ENCODE peak calls at places on chromosome 2, in seven cellular contexts. One of them, this sample, is unnamed. For H3K4me1, the result is how much of the 10 kb centered on the place peaks cover.

GRCh38 chr2:152564754-152565551 is 152.3 kb downstream of the PRPF40A start:
- DNase-seq in adrenal gland: no peak
- DNase-seq in astrocyte: no peak
- DNase-seq in GM23338: no peak
- DNase-seq in OCI-LY7: no peak
- DNase-seq in breast epithelium: no peak
- DNase-seq in psoas muscle: no peak
- DNase-seq in this sample: no peak

GRCh38 chr2:224574423-224575084 is 10.6 kb downstream of the CUL3 start:
- DNase-seq in breast epithelium: no peak
- DNase-seq in astrocyte: no peak
- DNase-seq in psoas muscle: no peak
- DNase-seq in OCI-LY7: peak
- DNase-seq in adrenal gland: no peak
- DNase-seq in GM23338: peak
- DNase-seq in this sample: no peak

GRCh38 chr2:10493636-10494281 is 45.6 kb upstream of the ODC1 start:
- DNase-seq in breast epithelium: peak
- DNase-seq in OCI-LY7: peak
- DNase-seq in psoas muscle: no peak
- DNase-seq in adrenal gland: no peak
- DNase-seq in GM23338: no peak
- DNase-seq in astrocyte: peak
- DNase-seq in this sample: no peak

GRCh38 chr2:215699018-215699417 is 263.1 kb upstream of the FN1 start:
- DNase-seq in astrocyte: no peak
- DNase-seq in adrenal gland: no peak
- DNase-seq in breast epithelium: no peak
- DNase-seq in OCI-LY7: no peak
- DNase-seq in GM23338: no peak
- DNase-seq in psoas muscle: no peak
- DNase-seq in this sample: no peak

GRCh38 chr2:67448648-67449047 is 51.5 kb downstream of the ETAA1 start:
- DNase-seq in GM23338: no peak
- DNase-seq in adrenal gland: peak
- DNase-seq in breast epithelium: no peak
- DNase-seq in astrocyte: no peak
- DNase-seq in OCI-LY7: no peak
- DNase-seq in psoas muscle: no peak
- DNase-seq in this sample: no peak

GRCh38 chr2:37877457-37878315 is 47.4 kb upstream of the RMDN2 start:
- DNase-seq in OCI-LY7: peak
- DNase-seq in breast epithelium: no peak
- DNase-seq in psoas muscle: no peak
- DNase-seq in GM23338: peak
- DNase-seq in astrocyte: peak
- DNase-seq in adrenal gland: peak
- DNase-seq in this sample: no peak

GRCh38 chr2:197307236-197307932 is 3.2 kb downstream of the ANKRD44 start:
- DNase-seq in psoas muscle: no peak
- DNase-seq in astrocyte: no peak
- DNase-seq in GM23338: no peak
- DNase-seq in adrenal gland: no peak
- DNase-seq in OCI-LY7: peak
- DNase-seq in breast epithelium: no peak
- DNase-seq in this sample: no peak

GRCh38 chr2:200383380-200384110 is 77.1 kb downstream of the SPATS2L start:
- DNase-seq in psoas muscle: no peak
- DNase-seq in astrocyte: peak
- DNase-seq in OCI-LY7: peak
- DNase-seq in adrenal gland: peak
- DNase-seq in breast epithelium: no peak
- DNase-seq in GM23338: peak
- DNase-seq in this sample: no peak

GRCh38 chr2:185745864-185746859 is 7.6 kb downstream of the FSIP2 start:
- DNase-seq in OCI-LY7: no peak
- DNase-seq in psoas muscle: no peak
- DNase-seq in astrocyte: no peak
- DNase-seq in adrenal gland: no peak
- DNase-seq in GM23338: no peak
- DNase-seq in breast epithelium: no peak
- DNase-seq in this sample: no peak

GRCh38 chr2:146853741-146854444 is 990.9 kb upstream of the ACVR2A start:
- DNase-seq in psoas muscle: no peak
- DNase-seq in GM23338: peak
- DNase-seq in astrocyte: peak
- DNase-seq in breast epithelium: no peak
- DNase-seq in adrenal gland: no peak
- DNase-seq in OCI-LY7: no peak
- DNase-seq in this sample: no peak

GRCh38 chr2:75100011-75100680 is 99.2 kb downstream of the TACR1 start:
- DNase-seq in OCI-LY7: no peak
- DNase-seq in adrenal gland: no peak
- DNase-seq in breast epithelium: no peak
- DNase-seq in psoas muscle: no peak
- DNase-seq in astrocyte: peak
- DNase-seq in GM23338: no peak
- DNase-seq in this sample: no peak

GRCh38 chr2:202510911-202511310 is 123.9 kb upstream of the FAM117B start:
- DNase-seq in OCI-LY7: no peak
- DNase-seq in adrenal gland: no peak
- DNase-seq in psoas muscle: no peak
- DNase-seq in astrocyte: peak
- DNase-seq in GM23338: no peak
- DNase-seq in breast epithelium: no peak
- DNase-seq in this sample: no peak

GRCh38 chr2:231212329-231212845 is 14.0 kb downstream of the ARMC9 start:
- DNase-seq in astrocyte: peak
- DNase-seq in adrenal gland: no peak
- DNase-seq in psoas muscle: no peak
- DNase-seq in breast epithelium: no peak
- DNase-seq in GM23338: no peak
- DNase-seq in OCI-LY7: no peak
- DNase-seq in this sample: no peak

GRCh38 chr2:235644191-235644590 is 150.3 kb downstream of the AGAP1 start:
- DNase-seq in astrocyte: no peak
- DNase-seq in GM23338: no peak
- DNase-seq in breast epithelium: no peak
- DNase-seq in OCI-LY7: no peak
- DNase-seq in adrenal gland: no peak
- DNase-seq in psoas muscle: no peak
- DNase-seq in this sample: no peak

GRCh38 chr2:106108351-106108750 is 85.8 kb downstream of the UXS1 start:
- DNase-seq in GM23338: no peak
- DNase-seq in OCI-LY7: peak
- DNase-seq in psoas muscle: no peak
- DNase-seq in astrocyte: no peak
- DNase-seq in breast epithelium: no peak
- DNase-seq in adrenal gland: no peak
- DNase-seq in this sample: no peak

GRCh38 chr2:26710174-26710573 is 17.7 kb downstream of the KCNK3 start:
- DNase-seq in OCI-LY7: no peak
- DNase-seq in breast epithelium: no peak
- DNase-seq in GM23338: no peak
- DNase-seq in adrenal gland: no peak
- DNase-seq in astrocyte: no peak
- DNase-seq in psoas muscle: no peak
- DNase-seq in this sample: no peak
- H3K4me1 ChIP-seq in OCI-LY7: under half
- H3K4me1 ChIP-seq in breast epithelium: under half
- H3K4me1 ChIP-seq in GM23338: under half
- H3K4me1 ChIP-seq in adrenal gland: half or more
- H3K4me1 ChIP-seq in astrocyte: under half
- H3K4me1 ChIP-seq in psoas muscle: under half
- H3K4me1 ChIP-seq in this sample: half or more

DNA sequence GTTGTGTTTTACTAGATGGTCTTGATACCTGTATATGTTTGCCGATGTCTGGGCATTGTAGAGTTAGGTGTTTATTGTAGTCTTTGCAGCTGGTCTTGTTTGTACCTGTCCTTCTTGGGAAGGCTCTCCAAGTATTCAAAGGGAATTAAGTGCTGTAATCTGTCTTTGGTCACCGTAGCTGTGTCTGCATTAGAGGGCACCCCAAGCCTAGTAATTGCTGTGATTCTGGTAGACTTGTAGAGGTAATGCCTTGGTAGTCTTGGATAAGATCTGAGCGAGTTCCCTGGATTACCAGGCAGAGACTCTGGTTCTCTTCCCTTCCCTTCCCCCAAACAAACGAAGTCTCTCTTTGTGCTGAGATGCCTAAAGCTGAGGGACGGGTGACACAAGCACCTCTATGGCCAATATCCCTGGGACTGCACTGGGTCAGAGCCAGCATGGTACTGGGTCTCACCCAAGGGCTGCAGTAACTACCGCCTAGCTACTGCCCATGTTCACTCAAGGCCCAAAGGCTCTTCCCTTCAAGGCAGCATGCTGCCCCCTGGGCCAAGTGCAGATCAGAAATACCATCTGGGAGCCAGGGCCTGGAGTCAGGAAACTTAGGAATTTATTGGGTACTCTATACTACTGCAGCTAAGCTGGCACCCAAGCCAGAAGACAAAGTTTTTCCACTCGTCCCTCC is 27.1 kb downstream of the STPG4 start:
- DNase-seq in GM23338: peak
- DNase-seq in breast epithelium: no peak
- DNase-seq in OCI-LY7: no peak
- DNase-seq in astrocyte: no peak
- DNase-seq in psoas muscle: no peak
- DNase-seq in adrenal gland: no peak
- DNase-seq in this sample: no peak
- TF ChIP-seq CTCF in GM23338: peak
- TF ChIP-seq CTCF in breast epithelium: no peak
- TF ChIP-seq CTCF in OCI-LY7: peak
- TF ChIP-seq CTCF in astrocyte: no peak
- TF ChIP-seq CTCF in psoas muscle: no peak
- TF ChIP-seq CTCF in adrenal gland: no peak
- TF ChIP-seq CTCF in this sample: no peak

GRCh38 chr2:109098921-109099273 is 30.1 kb upstream of the SH3RF3 start:
- DNase-seq in astrocyte: no peak
- DNase-seq in breast epithelium: no peak
- DNase-seq in psoas muscle: no peak
- DNase-seq in adrenal gland: no peak
- DNase-seq in GM23338: no peak
- DNase-seq in OCI-LY7: no peak
- DNase-seq in this sample: no peak
- H3K27ac ChIP-seq in astrocyte: no peak
- H3K27ac ChIP-seq in breast epithelium: no peak
- H3K27ac ChIP-seq in psoas muscle: no peak
- H3K27ac ChIP-seq in adrenal gland: no peak
- H3K27ac ChIP-seq in GM23338: no peak
- H3K27ac ChIP-seq in OCI-LY7: no peak
- H3K27ac ChIP-seq in this sample: no peak

GRCh38 chr2:46309052-46309953 is 12.1 kb downstream of the EPAS1 start:
- DNase-seq in breast epithelium: no peak
- DNase-seq in GM23338: no peak
- DNase-seq in OCI-LY7: no peak
- DNase-seq in psoas muscle: no peak
- DNase-seq in adrenal gland: no peak
- DNase-seq in astrocyte: no peak
- DNase-seq in this sample: no peak

GRCh38 chr2:46314065-46314835 is 17.0 kb downstream of the EPAS1 start:
- DNase-seq in OCI-LY7: no peak
- DNase-seq in astrocyte: no peak
- DNase-seq in GM23338: no peak
- DNase-seq in breast epithelium: no peak
- DNase-seq in adrenal gland: no peak
- DNase-seq in psoas muscle: no peak
- DNase-seq in this sample: no peak

GRCh38 chr2:46313063-46313462 is 15.9 kb downstream of the EPAS1 start:
- DNase-seq in psoas muscle: no peak
- DNase-seq in astrocyte: no peak
- DNase-seq in GM23338: no peak
- DNase-seq in breast epithelium: no peak
- DNase-seq in OCI-LY7: no peak
- DNase-seq in adrenal gland: no peak
- DNase-seq in this sample: no peak

GRCh38 chr2:46310446-46310845 is 13.2 kb downstream of the EPAS1 start:
- DNase-seq in astrocyte: no peak
- DNase-seq in adrenal gland: no peak
- DNase-seq in GM23338: no peak
- DNase-seq in breast epithelium: no peak
- DNase-seq in OCI-LY7: no peak
- DNase-seq in psoas muscle: no peak
- DNase-seq in this sample: no peak

DNA sequence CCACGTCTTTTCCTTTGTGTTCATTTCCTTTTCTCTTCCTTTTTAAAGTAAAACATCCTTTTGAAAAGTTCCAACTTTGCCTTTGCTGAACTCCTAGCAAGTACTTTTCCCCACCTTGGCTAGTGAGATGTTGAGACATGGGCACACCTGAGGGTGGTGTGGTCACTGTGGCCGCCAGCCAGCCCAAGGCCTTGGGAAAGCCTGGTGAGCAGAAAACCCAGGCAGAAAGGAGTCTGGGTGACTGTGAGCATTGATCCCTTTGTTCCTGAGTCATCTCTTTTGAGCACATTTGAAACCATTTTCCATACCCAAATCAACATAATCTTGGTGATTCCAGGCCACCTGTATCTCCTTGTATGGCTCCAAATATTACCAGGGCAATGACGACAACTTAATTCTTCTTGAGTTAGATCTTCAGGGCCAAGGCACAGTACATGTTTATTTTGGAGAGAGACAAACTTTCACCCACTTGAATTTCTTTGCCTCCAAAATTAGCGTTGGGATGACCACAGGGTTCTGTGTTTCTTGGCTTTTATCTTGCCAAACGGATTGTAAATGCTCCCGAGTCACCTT is 14.5 kb downstream of the EPAS1 start:
- DNase-seq in OCI-LY7: no peak
- DNase-seq in GM23338: no peak
- DNase-seq in breast epithelium: no peak
- DNase-seq in psoas muscle: no peak
- DNase-seq in adrenal gland: no peak
- DNase-seq in astrocyte: peak
- DNase-seq in this sample: no peak
- H3K4me1 ChIP-seq in OCI-LY7: under half
- H3K4me1 ChIP-seq in GM23338: under half
- H3K4me1 ChIP-seq in breast epithelium: under half
- H3K4me1 ChIP-seq in psoas muscle: half or more
- H3K4me1 ChIP-seq in adrenal gland: under half
- H3K4me1 ChIP-seq in astrocyte: under half
- H3K4me1 ChIP-seq in this sample: half or more